ENCODE peak calls at places on chromosomes 3 and 15, in ten cellular contexts. V is K562, G is body of pancreas, T is ovary, F is IMR-90, E is HCT116, K is breast epithelium, M is uterus, U is upper lobe of left lung, P is spleen. N is an unnamed sample.

GRCh38 chr3:65575376-65575840 is 463.3 kb downstream of the MAGI1 start:
- DNase-seq in V (no peak), G (no peak), T (no peak), F (peak; percentile 98), E (no peak), K (no peak), M (no peak), U (no peak), P (no peak), N (no peak)

GRCh38 chr15:40010681-40011080 is 28.3 kb downstream of the SRP14 start:
- DNase-seq in V (no peak), G (no peak), T (no peak), F (peak; percentile 82), E (no peak), K (no peak), M (no peak), U (no peak), P (no peak), N (no peak)

GRCh38 chr3:27195059-27195458 is 174.1 kb downstream of the NEK10 start:
- DNase-seq in V (no peak), G (no peak), T (no peak), F (peak; percentile 31), E (no peak), K (no peak), M (no peak), U (no peak), P (no peak), N (no peak)

GRCh38 chr15:77224352-77224751 is 153.4 kb upstream of the TSPAN3 start:
- DNase-seq in V (no peak), G (no peak), T (no peak), F (no peak), E (no peak), K (no peak), M (no peak), U (no peak), P (no peak), N (no peak)

GRCh38 chr3:104510091-104510860 is 856.4 kb upstream of the ALCAM start:
- DNase-seq in V (no peak), G (no peak), T (no peak), F (no peak), E (no peak), K (no peak), M (no peak), U (no peak), P (no peak), N (no peak)

GRCh38 chr3:170689218-170689874 is 103.5 kb upstream of the SLC7A14 start:
- DNase-seq in V (no peak), G (no peak), T (no peak), F (peak; percentile 88), E (peak; percentile 16), K (peak; percentile 71), M (no peak), U (no peak), P (no peak), N (peak; percentile 84)

GRCh38 chr15:60529332-60529731 is 50.4 kb upstream of the ICE2 start:
- DNase-seq in V (no peak), G (no peak), T (no peak), F (no peak), E (no peak), K (no peak), M (no peak), U (no peak), P (no peak), N (peak; percentile 22)

GRCh38 chr3:189324538-189325138 is 152.9 kb downstream of the TPRG1 start:
- DNase-seq in V (no peak), G (peak; percentile 61), T (no peak), F (peak; percentile 72), E (peak; percentile 99), K (peak; percentile 91), M (no peak), U (no peak), P (peak; percentile 80), N (peak; percentile 90)

GRCh38 chr3:50260942-50261441 is 8.0 kb upstream of the SEMA3B start:
- DNase-seq in V (no peak), G (no peak), T (no peak), F (no peak), E (no peak), K (no peak), M (no peak), U (no peak), P (peak; percentile 77), N (no peak)

DNA sequence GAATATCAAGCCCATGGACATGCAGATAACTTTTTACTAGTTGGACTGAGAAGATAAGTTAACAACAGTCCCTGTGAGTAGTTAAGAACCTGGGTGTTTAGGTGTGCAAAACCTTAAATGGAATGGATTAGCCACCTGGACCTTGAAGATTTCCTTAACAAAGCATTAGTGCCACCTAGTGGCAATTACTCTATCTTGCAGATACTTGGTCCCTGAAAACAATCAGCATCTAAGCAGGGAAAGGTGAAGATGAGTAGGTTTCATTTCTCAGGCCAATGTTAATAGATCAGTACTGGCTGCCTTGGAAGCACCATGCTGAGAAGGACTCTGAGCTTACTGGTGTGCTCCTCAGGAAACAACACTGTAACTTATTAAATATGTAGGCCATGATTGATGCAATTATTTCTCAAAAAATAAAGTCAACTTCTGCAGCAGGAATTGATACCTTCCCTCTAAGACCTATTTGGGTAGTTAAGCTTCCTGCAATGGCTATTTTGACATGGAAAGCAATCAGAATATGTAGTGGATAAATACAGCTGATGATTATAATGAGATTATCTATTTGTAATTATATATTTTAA is 329.4 kb downstream of the TBC1D5 start:
- DNase-seq in V (peak; percentile 63), G (peak; percentile 41), T (no peak), F (peak; percentile 64), E (peak; percentile 56), K (no peak), M (no peak), U (no peak), P (no peak), N (peak; percentile 33)
- H3K27ac ChIP-seq in V (no peak overlapping the region), G (no peak overlapping the region), T (no peak overlapping the region), F (no peak overlapping the region), E (no peak overlapping the region), K (no peak overlapping the region), M (no peak overlapping the region), U (no peak overlapping the region), P (no peak overlapping the region), N (no peak overlapping the region)

GRCh38 chr3:114525278-114525677 is 231.4 kb downstream of the TIGIT start:
- DNase-seq in V (no peak), G (no peak), T (no peak), F (peak; percentile 60), E (no peak), K (no peak), M (no peak), U (no peak), P (no peak), N (no peak)
- H3K36me3 ChIP-seq in V (no peaks in the 10 kb centered on the region), G (no peaks in the 10 kb centered on the region), T (no peaks in the 10 kb centered on the region), F (no peaks in the 10 kb centered on the region), E (no peaks in the 10 kb centered on the region), K (no peaks in the 10 kb centered on the region), M (no peaks in the 10 kb centered on the region), U (no peaks in the 10 kb centered on the region), P (no peaks in the 10 kb centered on the region), N (no peaks in the 10 kb centered on the region)

DNA sequence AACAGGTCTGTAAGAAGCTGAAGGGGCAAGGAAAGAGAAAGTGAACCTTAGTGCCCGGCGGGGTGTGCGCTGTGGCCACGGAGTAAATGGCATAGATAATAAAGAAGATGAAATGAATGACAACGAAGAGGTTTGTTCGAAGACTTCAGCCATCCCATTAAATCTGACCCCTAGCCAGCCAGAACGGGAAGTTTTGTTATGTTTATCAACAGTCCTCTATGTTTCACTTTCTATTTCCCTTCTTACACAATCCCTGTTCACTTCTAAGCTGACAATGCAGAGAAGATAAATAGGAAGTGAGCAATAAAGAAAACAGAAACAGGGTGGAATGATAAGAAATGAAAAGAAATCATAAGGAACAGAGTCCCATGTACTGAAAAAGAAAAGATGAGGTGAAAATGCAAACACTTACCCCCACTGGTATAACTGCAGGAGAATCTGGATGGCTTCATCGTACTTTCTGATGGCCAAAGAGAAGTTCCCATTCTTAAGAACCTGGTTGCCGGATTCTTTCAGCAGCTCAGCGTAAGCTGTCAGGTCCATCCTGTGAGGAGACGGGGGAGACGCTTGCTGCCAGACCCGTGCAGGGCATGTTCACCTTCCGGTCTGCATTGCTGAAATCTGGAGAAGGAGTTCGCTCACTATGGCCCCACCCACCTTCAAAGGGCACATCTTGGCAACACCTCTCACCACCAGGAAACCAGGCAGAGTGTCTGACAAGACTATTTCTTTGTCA is 36.8 kb downstream of the TRANK1 start:
- DNase-seq in V (peak; percentile 49), G (peak; percentile 54), T (peak; percentile 50), F (peak; percentile 81), E (no peak), K (peak; percentile 20), M (peak; percentile 40), U (no peak), P (peak; percentile 88), N (peak; percentile 66)
- TF ChIP-seq POLR2A in V (no peak), G (no peak), T (no peak), F (no peak), E (no peak), K (no peak), M (no peak), U (no peak), P (peak; percentile 21), N (peak; percentile 26)

DNA sequence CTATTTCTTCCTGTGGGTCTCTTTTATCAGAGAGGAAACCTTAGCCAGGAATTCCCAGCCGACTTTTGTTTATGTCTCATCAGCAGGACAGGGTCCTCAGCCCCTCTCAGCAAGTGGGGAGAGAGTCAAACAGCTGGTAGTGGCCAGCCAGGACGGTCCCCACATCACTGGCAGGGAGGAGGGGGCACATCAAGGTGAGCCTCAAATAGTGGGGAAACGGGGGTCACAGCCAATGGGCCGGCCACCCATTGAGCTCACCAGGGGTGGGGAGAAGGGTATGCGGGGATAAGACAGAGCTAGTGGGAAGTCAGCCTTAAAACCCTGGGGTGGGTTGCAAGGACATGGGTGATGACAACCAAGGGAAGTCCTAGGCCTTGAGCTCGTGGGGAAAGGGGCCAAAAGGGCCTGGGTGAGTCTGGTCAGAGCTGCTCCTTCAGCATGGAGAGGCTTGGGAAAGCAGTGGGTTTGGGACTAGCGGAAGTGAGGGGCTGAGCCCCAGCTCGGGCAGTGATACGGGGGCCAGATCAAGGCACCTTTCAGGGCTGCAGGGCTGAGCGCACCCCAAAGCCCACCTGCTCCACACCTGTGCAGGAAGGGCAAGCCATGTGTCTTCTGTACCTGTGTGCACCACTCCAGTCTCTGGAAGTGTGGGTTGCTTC is 29.3 kb upstream of the KLF13 start:
- DNase-seq in V (no peak), G (no peak), T (no peak), F (no peak), E (no peak), K (peak; percentile 10), M (no peak), U (no peak), P (peak; percentile 60), N (peak; percentile 4)
- H3K27ac ChIP-seq in V (no peak overlapping the region), G (peak overlapping the region; percentile 60), T (no peak overlapping the region), F (no peak overlapping the region), E (no peak overlapping the region), K (no peak overlapping the region), M (no peak overlapping the region), U (no peak overlapping the region), P (no peak overlapping the region), N (no peak overlapping the region)

N was measured in prostate gland.